ENCODE peak calls at places on chromosomes 16 and 17, in five cellular contexts. One of them, this sample, is unnamed.

GRCh38 chr16:69840975-69841374 is 78.8 kb downstream of the WWP2 start:
- DNase-seq in GM12878: no peak
- DNase-seq in K562: no peak
- DNase-seq in H1: no peak
- DNase-seq in HepG2: no peak
- DNase-seq in this sample: no peak

GRCh38 chr16:67530013-67530939 is 1.6 kb downstream of the RIPOR1 start:
- DNase-seq in GM12878: no peak
- DNase-seq in K562: peak; percentile 50
- DNase-seq in H1: no peak
- DNase-seq in HepG2: no peak
- DNase-seq in this sample: no peak

GRCh38 chr17:66689192-66689591 is 145.7 kb upstream of the CACNG5 start:
- DNase-seq in GM12878: no peak
- DNase-seq in K562: no peak
- DNase-seq in H1: no peak
- DNase-seq in HepG2: no peak
- DNase-seq in this sample: no peak

GRCh38 chr17:20203021-20203420 is 193.9 kb downstream of the SPECC1 start:
- DNase-seq in GM12878: no peak
- DNase-seq in K562: no peak
- DNase-seq in H1: no peak
- DNase-seq in HepG2: no peak
- DNase-seq in this sample: no peak

GRCh38 chr17:81209141-81209540 is 13.6 kb downstream of the CEP131 start:
- DNase-seq in GM12878: no peak
- DNase-seq in K562: no peak
- DNase-seq in H1: no peak
- DNase-seq in HepG2: no peak
- DNase-seq in this sample: no peak

GRCh38 chr17:36650096-36650764 is 48.8 kb downstream of the MRM1 start:
- DNase-seq in GM12878: no peak
- DNase-seq in K562: no peak
- DNase-seq in H1: no peak
- DNase-seq in HepG2: no peak
- DNase-seq in this sample: no peak

GRCh38 chr16:28000314-28000713 is 63.2 kb downstream of the GSG1L start:
- DNase-seq in GM12878: no peak
- DNase-seq in K562: no peak
- DNase-seq in H1: no peak
- DNase-seq in HepG2: no peak
- DNase-seq in this sample: no peak

GRCh38 chr17:32388613-32389459 is 38.9 kb downstream of the ZNF207 start:
- DNase-seq in GM12878: no peak
- DNase-seq in K562: no peak
- DNase-seq in H1: no peak
- DNase-seq in HepG2: peak; percentile 20
- DNase-seq in this sample: no peak

GRCh38 chr17:11274106-11274505 is 33.1 kb downstream of the SHISA6 start:
- DNase-seq in GM12878: no peak
- DNase-seq in K562: no peak
- DNase-seq in H1: no peak
- DNase-seq in HepG2: no peak
- DNase-seq in this sample: no peak

GRCh38 chr17:47708312-47708863 is 14.4 kb downstream of the TBKBP1 start:
- DNase-seq in GM12878: no peak
- DNase-seq in K562: no peak
- DNase-seq in H1: no peak
- DNase-seq in HepG2: no peak
- DNase-seq in this sample: no peak

GRCh38 chr17:34076743-34077631 is 178.1 kb upstream of the CCL2 start:
- DNase-seq in GM12878: no peak
- DNase-seq in K562: no peak
- DNase-seq in H1: no peak
- DNase-seq in HepG2: no peak
- DNase-seq in this sample: no peak

GRCh38 chr17:9219631-9220415 is 198.5 kb downstream of the NTN1 start:
- DNase-seq in GM12878: no peak
- DNase-seq in K562: no peak
- DNase-seq in H1: no peak
- DNase-seq in HepG2: no peak
- DNase-seq in this sample: no peak

GRCh38 chr17:74011963-74012362 is 191.5 kb upstream of the RPL38 start:
- DNase-seq in GM12878: no peak
- DNase-seq in K562: no peak
- DNase-seq in H1: no peak
- DNase-seq in HepG2: no peak
- DNase-seq in this sample: no peak

GRCh38 chr17:45262516-45263476 is 902 bp upstream of the SPATA32 start:
- DNase-seq in GM12878: no peak
- DNase-seq in K562: no peak
- DNase-seq in H1: no peak
- DNase-seq in HepG2: no peak
- DNase-seq in this sample: no peak

GRCh38 chr17:39016193-39017153 is 49.3 kb upstream of the FBXO47 start:
- DNase-seq in GM12878: no peak
- DNase-seq in K562: no peak
- DNase-seq in H1: no peak
- DNase-seq in HepG2: no peak
- DNase-seq in this sample: no peak

GRCh38 chr16:85627835-85628556 is 14.9 kb downstream of the GSE1 start:
- DNase-seq in GM12878: no peak
- DNase-seq in K562: no peak
- DNase-seq in H1: no peak
- DNase-seq in HepG2: no peak
- DNase-seq in this sample: no peak

GRCh38 chr17:51244041-51244440 is 15.8 kb downstream of the MBTD1 start:
- DNase-seq in GM12878: no peak
- DNase-seq in K562: no peak
- DNase-seq in H1: no peak
- DNase-seq in HepG2: no peak
- DNase-seq in this sample: no peak

GRCh38 chr16:35525979-35526590 is 2066.7 kb downstream of the TP53TG3F start:
- DNase-seq in GM12878: no peak
- DNase-seq in K562: no peak
- DNase-seq in H1: no peak
- DNase-seq in HepG2: no peak
- DNase-seq in this sample: no peak

GRCh38 chr16:85662036-85662812 is 26.5 kb downstream of the GINS2 start:
- DNase-seq in GM12878: no peak
- DNase-seq in K562: no peak
- DNase-seq in H1: no peak
- DNase-seq in HepG2: no peak
- DNase-seq in this sample: no peak

GRCh38 chr17:3809135-3809534 is 8.1 kb upstream of the ITGAE start:
- DNase-seq in GM12878: no peak
- DNase-seq in K562: no peak
- DNase-seq in H1: no peak
- DNase-seq in HepG2: no peak
- DNase-seq in this sample: no peak
- TF ChIP-seq SRF in GM12878: no peak
- TF ChIP-seq SRF in K562: no peak
- TF ChIP-seq SRF in H1: no peak
- TF ChIP-seq SRF in HepG2: no peak
- TF ChIP-seq SRF in this sample: no peak

GRCh38 chr16:785563-786535 is 2.3 kb downstream of the RPUSD1 start:
- DNase-seq in GM12878: no peak
- DNase-seq in K562: peak; percentile 62
- DNase-seq in H1: peak; percentile 56
- DNase-seq in HepG2: peak; percentile 31
- DNase-seq in this sample: no peak

GRCh38 chr16:782263-782662 is 5.9 kb downstream of the RPUSD1 start:
- DNase-seq in GM12878: no peak
- DNase-seq in K562: no peak
- DNase-seq in H1: no peak
- DNase-seq in HepG2: no peak
- DNase-seq in this sample: no peak

GRCh38 chr16:783404-784161 is 4.6 kb downstream of the RPUSD1 start:
- DNase-seq in GM12878: no peak
- DNase-seq in K562: peak; percentile 70
- DNase-seq in H1: no peak
- DNase-seq in HepG2: no peak
- DNase-seq in this sample: no peak

GRCh38 chr16:782766-783403 is 5.3 kb downstream of the RPUSD1 start:
- DNase-seq in GM12878: no peak
- DNase-seq in K562: no peak
- DNase-seq in H1: no peak
- DNase-seq in HepG2: no peak
- DNase-seq in this sample: no peak

GRCh38 chr16:784431-784830 is 3.8 kb downstream of the RPUSD1 start:
- DNase-seq in GM12878: no peak
- DNase-seq in K562: no peak
- DNase-seq in H1: no peak
- DNase-seq in HepG2: no peak
- DNase-seq in this sample: no peak
- TF ChIP-seq SRF in GM12878: no peak
- TF ChIP-seq SRF in K562: no peak
- TF ChIP-seq SRF in H1: no peak
- TF ChIP-seq SRF in HepG2: no peak
- TF ChIP-seq SRF in this sample: no peak

GRCh38 chr16:53415504-53415903 is 18.8 kb upstream of the RBL2 start:
- DNase-seq in GM12878: no peak
- DNase-seq in K562: no peak
- DNase-seq in H1: no peak
- DNase-seq in HepG2: peak; percentile 31
- DNase-seq in this sample: no peak
- TF ChIP-seq SRF in GM12878: no peak
- TF ChIP-seq SRF in K562: no peak
- TF ChIP-seq SRF in H1: no peak
- TF ChIP-seq SRF in HepG2: no peak
- TF ChIP-seq SRF in this sample: no peak

DNA sequence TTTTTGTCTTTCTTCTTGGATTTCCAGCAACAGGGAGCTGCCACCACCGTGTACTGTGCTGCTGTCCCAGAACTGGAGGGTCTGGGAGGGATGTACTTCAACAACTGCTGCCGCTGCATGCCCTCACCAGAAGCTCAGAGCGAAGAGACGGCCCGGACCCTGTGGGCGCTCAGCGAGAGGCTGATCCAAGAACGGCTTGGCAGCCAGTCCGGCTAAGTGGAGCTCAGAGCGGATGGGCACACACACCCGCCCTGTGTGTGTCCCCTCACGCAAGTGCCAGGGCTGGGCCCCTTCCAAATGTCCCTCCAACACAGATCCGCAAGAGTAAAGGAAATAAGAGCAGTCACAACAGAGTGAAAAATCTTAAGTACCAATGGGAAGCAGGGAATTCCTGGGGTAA is 389.0 kb downstream of the MAF start:
- DNase-seq in GM12878: no peak
- DNase-seq in K562: no peak
- DNase-seq in H1: no peak
- DNase-seq in HepG2: no peak
- DNase-seq in this sample: no peak
- TF ChIP-seq SRF in GM12878: no peak
- TF ChIP-seq SRF in K562: no peak
- TF ChIP-seq SRF in H1: no peak
- TF ChIP-seq SRF in HepG2: no peak
- TF ChIP-seq SRF in this sample: no peak

GRCh38 chr17:64262125-64262421 is 987 bp downstream of the TEX2 start:
- DNase-seq in GM12878: no peak
- DNase-seq in K562: no peak
- DNase-seq in H1: no peak
- DNase-seq in HepG2: peak; percentile 41
- DNase-seq in this sample: no peak

GRCh38 chr17:64259922-64260321 is 3.1 kb downstream of the TEX2 start:
- DNase-seq in GM12878: no peak
- DNase-seq in K562: no peak
- DNase-seq in H1: no peak
- DNase-seq in HepG2: no peak
- DNase-seq in this sample: no peak

GRCh38 chr17:64262422-64263260 is at the start of gene TEX2:
- DNase-seq in GM12878: no peak
- DNase-seq in K562: peak; percentile 45
- DNase-seq in H1: no peak
- DNase-seq in HepG2: peak; percentile 39
- DNase-seq in this sample: no peak

GRCh38 chr17:64259436-64259835 is 3.6 kb downstream of the TEX2 start:
- DNase-seq in GM12878: no peak
- DNase-seq in K562: no peak
- DNase-seq in H1: no peak
- DNase-seq in HepG2: no peak
- DNase-seq in this sample: no peak

DNA sequence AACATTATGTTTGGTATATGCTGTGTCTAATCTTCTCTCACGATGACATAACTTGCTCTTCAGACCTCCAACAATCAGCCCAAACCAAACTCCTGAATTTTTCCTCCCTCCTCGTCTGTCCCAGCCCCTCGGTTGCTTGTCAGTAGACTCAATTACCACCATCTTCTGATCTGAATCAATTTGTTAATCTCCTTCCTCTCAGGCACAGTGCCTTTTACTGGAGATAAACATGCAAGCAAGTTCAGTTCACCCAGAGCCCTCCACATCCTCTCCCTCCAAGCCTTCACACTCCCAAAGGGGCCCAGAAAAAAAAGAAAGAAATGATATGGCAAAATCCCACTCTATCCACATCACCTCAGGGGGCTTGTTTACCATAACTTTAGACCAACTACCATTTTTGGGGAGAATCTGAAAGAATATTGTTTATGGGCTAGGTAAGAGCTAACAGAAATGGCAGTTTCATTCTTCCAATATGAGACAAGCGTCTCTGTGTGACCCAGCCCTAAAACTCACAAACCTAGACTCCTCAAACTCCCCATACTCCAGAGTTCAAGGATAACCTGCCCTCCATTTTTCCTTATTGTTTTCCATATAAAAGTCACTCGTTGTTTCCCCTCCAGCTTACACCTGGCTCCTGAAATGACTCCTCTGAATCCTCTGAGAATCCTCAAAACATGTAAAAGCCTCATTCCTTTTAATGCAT is 1.5 kb downstream of the TEX2 start:
- DNase-seq in GM12878: no peak
- DNase-seq in K562: no peak
- DNase-seq in H1: no peak
- DNase-seq in HepG2: no peak
- DNase-seq in this sample: no peak
- TF ChIP-seq SRF in GM12878: no peak
- TF ChIP-seq SRF in K562: no peak
- TF ChIP-seq SRF in H1: no peak
- TF ChIP-seq SRF in HepG2: no peak
- TF ChIP-seq SRF in this sample: no peak

DNA sequence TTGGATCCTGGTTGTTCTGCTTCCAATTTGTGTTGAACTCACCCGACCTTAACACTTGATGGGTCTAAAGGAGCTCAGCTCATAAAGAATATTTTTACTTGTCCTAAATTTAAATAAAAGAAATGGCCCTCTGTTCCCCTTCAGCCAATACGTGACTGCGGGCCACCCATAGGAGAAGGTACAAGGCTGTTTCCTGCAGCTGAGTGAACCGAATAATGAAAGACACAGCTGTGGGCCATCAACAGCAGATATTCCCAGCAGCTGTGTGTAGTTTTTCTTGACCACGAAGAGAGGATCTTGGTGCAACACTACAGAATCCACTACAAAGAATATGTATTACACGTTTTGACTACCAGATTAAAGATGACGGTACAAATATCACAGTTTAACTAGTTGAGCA is 1431.6 kb downstream of the CDH11 start:
- DNase-seq in GM12878: no peak
- DNase-seq in K562: no peak
- DNase-seq in H1: no peak
- DNase-seq in HepG2: no peak
- DNase-seq in this sample: no peak
- TF ChIP-seq SRF in GM12878: no peak
- TF ChIP-seq SRF in K562: no peak
- TF ChIP-seq SRF in H1: no peak
- TF ChIP-seq SRF in HepG2: no peak
- TF ChIP-seq SRF in this sample: no peak